ENCODE peak calls at places on chromosomes 3 and 15, in six cellular contexts. B, Q, P, G, D and N are unnamed samples.

GRCh38 chr3:123202451-123202850 is 708 bp downstream of the SEC22A start:
- DNase-seq in B (no peak), Q (peak), P (no peak), G (peak), D (no peak), N (no peak)

GRCh38 chr3:58783845-58784244 is 117.3 kb upstream of the FAM3D start:
- DNase-seq in P (no peak), G (no peak), B (no peak), D (no peak), Q (no peak), N (no peak)

GRCh38 chr15:65509321-65509720 is 8.2 kb downstream of the DPP8 start:
- DNase-seq in B (no peak), Q (no peak), G (no peak), P (no peak), D (no peak), N (no peak)

GRCh38 chr3:23096041-23096440 is 107.1 kb upstream of the UBE2E2 start:
- DNase-seq in G (peak), Q (no peak), D (no peak), B (no peak), P (no peak), N (no peak)

GRCh38 chr3:126125341-126125740 is 41.4 kb upstream of the SLC41A3 start:
- DNase-seq in P (no peak), D (no peak), Q (no peak), G (no peak), B (no peak), N (no peak)

GRCh38 chr15:97892167-97892938 is 68.2 kb upstream of the ARRDC4 start:
- DNase-seq in G (no peak), D (no peak), P (no peak), B (no peak), Q (no peak), N (no peak)

GRCh38 chr3:112653209-112653871 is 12.4 kb upstream of the CCDC80 start:
- DNase-seq in P (peak), D (no peak), G (peak), B (no peak), Q (peak), N (no peak)

GRCh38 chr15:41897327-41897726 is 3.5 kb upstream of the SPTBN5 start:
- DNase-seq in G (no peak), B (no peak), P (no peak), D (no peak), Q (no peak), N (no peak)

GRCh38 chr3:155281892-155282291 is 11.6 kb downstream of the STRIT1 start:
- DNase-seq in G (no peak), B (no peak), D (no peak), P (no peak), Q (no peak), N (no peak)